ENCODE peak calls at places on chromosomes 13 and 19, in six cellular contexts. W, U, J, X, Q and N are unnamed samples.

GRCh38 chr19:6126335-6126974 is 9.0 kb upstream of the ACSBG2 start:
- DNase-seq in Q (no peak), X (peak; percentile 61), J (no peak), W (peak; percentile 88), U (peak; percentile 63), N (no peak)

GRCh38 chr19:1453525-1454371 is 3.8 kb downstream of the APC2 start:
- DNase-seq in Q (no peak), U (peak; percentile 31), W (peak; percentile 65), X (peak; percentile 85), J (no peak), N (no peak)

GRCh38 chr13:75934889-75935288 is 298.8 kb downstream of the LMO7 start:
- DNase-seq in X (peak; percentile 11), W (no peak), J (no peak), U (no peak), Q (no peak), N (no peak)

GRCh38 chr13:64793592-64793991 is 2436.5 kb downstream of the PCDH9 start:
- DNase-seq in X (no peak), J (no peak), U (no peak), W (no peak), Q (no peak), N (no peak)

GRCh38 chr19:30784850-30785459 is 412.8 kb downstream of the ZNF536 start:
- DNase-seq in J (peak; percentile 40), Q (peak; percentile 65), U (peak; percentile 69), X (peak; percentile 69), W (peak; percentile 47), N (peak; percentile 49)

GRCh38 chr19:2578911-2579677 is 103.2 kb downstream of the GADD45B start:
- DNase-seq in J (peak; percentile 39), Q (peak; percentile 54), W (peak; percentile 48), X (peak; percentile 92), U (peak; percentile 85), N (peak; percentile 48)

GRCh38 chr13:98918771-98919170 is 59.1 kb downstream of the DOCK9 start:
- DNase-seq in Q (no peak), J (no peak), W (no peak), U (no peak), X (no peak), N (no peak)

GRCh38 chr13:79508224-79508961 is 27.4 kb downstream of the NDFIP2 start:
- DNase-seq in U (no peak), J (no peak), Q (no peak), X (peak; percentile 9), W (no peak), N (no peak)

GRCh38 chr13:105979586-105979985 is 555.9 kb downstream of the EFNB2 start:
- DNase-seq in X (no peak), W (peak; percentile 5), U (peak; percentile 73), J (no peak), Q (no peak), N (no peak)